ENCODE peak calls at places on chromosomes 5 and 9, in four cellular contexts. K is sigmoid colon, Q is epithelial cell of esophagus, V is Peyer's patch. I is an unnamed sample.

GRCh38 chr5:8458038-8458383 is 589.1 kb downstream of the MTRR start:
- DNase-seq in V (no peak), K (no peak), Q (peak), I (peak)

GRCh38 chr9:121883281-121884056 is 209.6 kb downstream of the TTLL11 start:
- DNase-seq in K (no peak), Q (peak), V (no peak), I (no peak)

GRCh38 chr5:85896499-85896898 is 721.2 kb upstream of the COX7C start:
- DNase-seq in V (no peak), K (no peak), Q (no peak), I (no peak)

GRCh38 chr9:137310190-137311052 is 8.3 kb upstream of the NRARP start:
- DNase-seq in Q (peak), K (no peak), V (peak), I (no peak)

GRCh38 chr5:175857986-175858385 is 13.4 kb upstream of the CPLX2 start:
- DNase-seq in V (no peak), Q (no peak), K (no peak), I (no peak)

GRCh38 chr5:165232629-165233028 is 1727.2 kb downstream of the MAT2B start:
- DNase-seq in Q (no peak), K (no peak), V (no peak), I (no peak)

GRCh38 chr5:124460666-124461065 is 285.8 kb downstream of the ZNF608 start:
- DNase-seq in Q (no peak), V (no peak), K (no peak), I (no peak)

GRCh38 chr5:149108651-149109280 is 32.5 kb upstream of the ABLIM3 start:
- DNase-seq in V (no peak), Q (no peak), K (no peak), I (no peak)

GRCh38 chr5:61280766-61281427 is 51.2 kb upstream of the ZSWIM6 start:
- DNase-seq in V (peak), K (peak), Q (peak), I (peak)

GRCh38 chr9:128512820-128513219 is 8.3 kb downstream of the GLE1 start:
- DNase-seq in K (peak), Q (no peak), V (no peak), I (no peak)

GRCh38 chr9:10806873-10807272 is 194.1 kb upstream of the PTPRD start:
- DNase-seq in Q (no peak), V (no peak), K (no peak), I (no peak)

DNA sequence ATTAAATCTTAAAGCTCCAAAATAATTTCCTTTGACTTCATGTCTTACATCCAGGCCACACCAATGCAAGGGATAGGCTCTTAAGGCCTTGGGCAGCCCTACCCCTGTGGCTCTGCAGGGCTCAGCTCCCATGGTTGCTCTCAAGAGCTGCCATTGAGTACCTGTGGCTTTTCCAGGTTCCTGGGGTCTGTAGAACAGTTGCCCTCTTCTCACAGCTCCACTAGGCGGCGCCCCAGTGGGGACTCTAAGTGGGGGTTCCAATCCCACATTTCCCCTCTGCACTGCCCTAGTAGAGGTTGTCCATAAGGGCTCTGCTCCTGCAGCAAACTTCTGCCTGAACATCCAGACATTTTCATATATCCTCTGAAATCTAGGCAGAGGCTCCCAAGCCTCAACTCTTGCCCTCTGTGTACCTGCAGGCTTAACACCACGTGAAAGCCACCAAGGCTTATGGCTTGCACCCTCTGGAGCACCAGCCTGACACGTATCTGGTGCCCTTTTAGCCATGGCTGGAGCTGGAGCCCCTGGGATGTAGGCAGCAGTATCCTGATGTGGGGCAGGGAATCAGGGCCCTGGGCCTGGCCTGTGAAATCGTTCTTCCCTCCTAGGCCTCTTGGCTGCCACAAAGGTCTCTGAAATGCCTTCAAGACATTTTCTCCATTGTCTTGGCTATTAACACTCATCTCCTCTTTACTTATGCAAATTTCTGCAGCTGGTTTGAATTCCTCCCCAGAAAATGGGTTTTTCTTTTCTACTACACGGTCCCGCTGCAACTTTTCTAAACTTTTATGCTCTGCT is 185.1 kb downstream of the SMARCA2 start:
- DNase-seq in K (no peak), Q (no peak), V (no peak), I (no peak)
- TF ChIP-seq CTCF in K (no peak), Q (no peak), V (no peak), I (no peak)

DNA sequence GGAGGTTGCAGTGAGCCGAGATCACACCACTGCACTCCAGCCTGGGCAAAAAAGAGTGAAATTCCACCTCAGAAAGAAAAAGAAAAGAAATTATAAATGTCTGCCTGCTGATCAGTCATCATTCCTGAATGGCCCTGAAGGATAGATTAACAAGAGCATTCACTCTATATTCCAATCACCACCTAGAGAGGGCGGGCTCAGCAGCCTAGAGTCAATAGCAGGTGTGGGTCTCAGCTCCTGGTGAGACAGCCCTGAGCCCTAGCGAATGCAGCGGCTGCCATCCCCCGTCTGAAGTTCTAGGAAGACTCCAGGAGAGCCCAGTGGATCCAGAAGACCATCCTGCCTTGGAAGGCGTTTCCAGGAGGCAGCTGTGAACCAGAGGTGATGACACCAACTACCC is 12.0 kb downstream of the FBP1 start:
- DNase-seq in Q (no peak), V (no peak), K (no peak), I (no peak)
- TF ChIP-seq CTCF in Q (no peak), V (no peak), K (no peak), I (no peak)

GRCh38 chr5:150162142-150162513 is 4.5 kb upstream of the CDX1 start:
- DNase-seq in K (no peak), V (peak), Q (no peak), I (no peak)
- TF ChIP-seq CTCF in K (no peak), V (no peak), Q (no peak), I (no peak)

DNA sequence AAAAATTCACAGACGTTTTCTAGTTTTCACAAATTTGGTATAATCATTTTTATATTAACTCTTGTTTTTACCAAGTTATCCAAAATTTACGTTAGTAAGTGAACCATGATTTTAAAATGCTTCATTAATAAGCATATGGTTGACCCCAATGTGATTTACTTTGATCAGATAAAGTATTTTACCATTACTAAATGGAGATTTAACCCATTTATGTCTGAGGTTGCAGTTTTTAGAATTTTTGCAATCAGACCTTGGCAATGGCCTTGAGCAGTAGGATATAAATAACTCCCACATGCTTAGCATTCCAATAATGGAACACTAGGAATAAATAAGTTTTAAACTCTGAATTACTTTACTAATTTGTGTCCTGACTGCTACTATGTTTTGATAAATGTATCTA is 84.6 kb downstream of the NDUFS4 start:
- DNase-seq in K (no peak), Q (no peak), V (no peak), I (no peak)
- TF ChIP-seq CTCF in K (no peak), Q (no peak), V (no peak), I (no peak)

GRCh38 chr9:108272350-108272899 is 583.4 kb downstream of the ACTL7B start:
- DNase-seq in K (peak), V (peak), Q (peak), I (peak)
- TF ChIP-seq CTCF in K (peak), V (peak), Q (peak), I (no peak)

DNA sequence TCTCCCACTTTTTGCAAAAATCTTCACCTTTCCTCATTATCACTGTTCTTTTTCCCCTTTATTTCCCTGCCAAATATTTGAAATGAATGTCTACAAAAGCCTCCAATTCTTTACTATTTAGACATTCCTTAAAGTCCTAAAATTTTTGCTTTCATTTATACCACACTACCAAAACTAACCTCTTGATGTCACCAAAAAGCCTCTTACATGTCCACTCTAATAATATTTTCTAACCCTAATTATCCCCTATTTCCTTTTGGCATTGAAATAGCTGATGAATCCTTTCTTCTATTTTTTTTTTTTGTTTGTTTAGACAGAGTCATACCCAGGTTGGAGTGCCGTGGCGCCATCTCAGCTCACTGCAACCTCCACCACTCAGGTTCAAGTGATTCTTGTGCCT is 32.3 kb upstream of the NRG2 start:
- DNase-seq in K (no peak), V (no peak), Q (peak), I (peak)
- TF ChIP-seq CTCF in K (no peak), V (no peak), Q (no peak), I (peak)